ENCODE peak calls at places on chromosome 1, in ten cellular contexts. C is upper lobe of right lung; P is heart left ventricle; Z is heart right ventricle; X is CD8-positive, alpha-beta memory T cell; E is mesenchymal stem cell; A is lower lobe of right lung; W is astrocyte; H is PC-9; K is DND-41. Q is an unnamed sample.
A peak's percentile ranks its signal among the peaks of the same experiment; 100 is the strongest.

GRCh38 chr1:216200941-216201340 is 222.3 kb downstream of the USH2A start:
- DNase-seq in C (no peak), P (no peak), Z (no peak), X (no peak), E (no peak), A (no peak), W (no peak), H (no peak), K (no peak), Q (no peak)

GRCh38 chr1:60923287-60924110 is 158.9 kb upstream of the NFIA start:
- DNase-seq in C (no peak), P (no peak), Z (no peak), X (no peak), E (no peak), A (no peak), W (no peak), H (no peak), K (no peak), Q (no peak)

GRCh38 chr1:218281285-218281684 is 3.8 kb upstream of the RRP15 start:
- DNase-seq in C (no peak), P (no peak), Z (no peak), X (no peak), E (no peak), A (no peak), W (no peak), H (no peak), K (no peak), Q (no peak)

GRCh38 chr1:86645866-86646647 is 58.3 kb upstream of the SH3GLB1 start:
- DNase-seq in C (no peak), P (no peak), Z (no peak), X (no peak), E (no peak), A (no peak), W (no peak), H (no peak), K (no peak), Q (no peak)

GRCh38 chr1:111127923-111128643 is 11.8 kb downstream of the DRAM2 start:
- DNase-seq in C (no peak), P (no peak), Z (no peak), X (no peak), E (no peak), A (no peak), W (no peak), H (no peak), K (no peak), Q (no peak)

GRCh38 chr1:232950919-232951579 is 638 bp downstream of the NTPCR start:
- DNase-seq in C (no peak), P (no peak), Z (no peak), X (peak; percentile 13), E (peak; percentile 65), A (no peak), W (peak; percentile 60), H (peak; percentile 32), K (peak; percentile 37), Q (peak; percentile 39)

GRCh38 chr1:116880952-116881351 is 28.8 kb upstream of the PTGFRN start:
- DNase-seq in C (no peak), P (peak; percentile 61), Z (no peak), X (no peak), E (no peak), A (no peak), W (peak; percentile 29), H (peak; percentile 21), K (no peak), Q (no peak)

GRCh38 chr1:232579958-232580705 is 49.8 kb downstream of the SIPA1L2 start:
- DNase-seq in C (no peak), P (no peak), Z (no peak), X (no peak), E (no peak), A (no peak), W (peak; percentile 16), H (no peak), K (no peak), Q (no peak)

GRCh38 chr1:91732291-91732953 is 153.5 kb downstream of the TGFBR3 start:
- DNase-seq in C (no peak), P (no peak), Z (no peak), X (no peak), E (peak; percentile 80), A (no peak), W (peak; percentile 88), H (peak; percentile 100), K (no peak), Q (no peak)

GRCh38 chr1:74505133-74505532 is 7.3 kb downstream of the LRRC53 start:
- DNase-seq in C (no peak), P (no peak), Z (peak; percentile 22), X (no peak), E (peak; percentile 6), A (no peak), W (no peak), H (no peak), K (no peak), Q (peak; percentile 12)

GRCh38 chr1:210232524-210233215 is at the start of gene SERTAD4:
- DNase-seq in C (peak; percentile 68), P (peak; percentile 76), Z (no peak), X (no peak), E (peak; percentile 60), A (peak; percentile 55), W (peak; percentile 32), H (peak; percentile 86), K (no peak), Q (peak; percentile 18)

GRCh38 chr1:96999191-96999590 is 277.6 kb downstream of the PTBP2 start:
- DNase-seq in C (no peak), P (no peak), Z (no peak), X (no peak), E (no peak), A (no peak), W (peak; percentile 59), H (peak; percentile 16), K (no peak), Q (no peak)

GRCh38 chr1:88490676-88491075 is 193.4 kb upstream of the PKN2 start:
- DNase-seq in C (no peak), P (no peak), Z (no peak), X (no peak), E (no peak), A (no peak), W (no peak), H (no peak), K (no peak), Q (no peak)

GRCh38 chr1:88488277-88488676 is 195.8 kb upstream of the PKN2 start:
- DNase-seq in C (no peak), P (no peak), Z (no peak), X (no peak), E (no peak), A (no peak), W (no peak), H (no peak), K (no peak), Q (no peak)

DNA sequence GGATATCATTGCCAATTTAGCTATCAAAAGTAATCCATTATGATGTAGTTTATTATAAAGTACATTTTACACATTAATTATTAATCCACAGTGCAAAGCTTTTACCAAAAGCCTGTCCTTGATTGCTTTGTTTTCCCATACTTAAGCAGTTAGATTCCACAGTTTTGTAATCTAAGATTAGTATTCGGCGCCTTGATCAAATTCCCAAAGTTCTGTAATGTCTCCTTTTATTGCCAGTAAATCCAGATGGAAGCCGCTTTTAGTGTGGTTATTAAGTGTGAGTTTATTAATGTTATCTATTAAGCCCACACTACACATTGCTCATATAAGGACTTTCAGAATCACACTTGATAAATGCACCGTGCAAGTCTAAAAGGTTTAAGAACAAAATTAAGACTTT is 199.2 kb upstream of the PKN2 start:
- DNase-seq in C (no peak), P (no peak), Z (no peak), X (no peak), E (no peak), A (no peak), W (no peak), H (no peak), K (no peak), Q (no peak)
- H3K36me3 ChIP-seq in C (no peaks in the 10 kb centered on the region), P (no peaks in the 10 kb centered on the region), Z (no peaks in the 10 kb centered on the region), X (no peaks in the 10 kb centered on the region), E (no peaks in the 10 kb centered on the region), A (no peaks in the 10 kb centered on the region), W (no peaks in the 10 kb centered on the region), H (no peaks in the 10 kb centered on the region), K (no peaks in the 10 kb centered on the region), Q (no peaks in the 10 kb centered on the region)

GRCh38 chr1:208203127-208203847 is 40.9 kb downstream of the PLXNA2 start:
- DNase-seq in C (peak; percentile 77), P (peak; percentile 73), Z (peak; percentile 71), X (no peak), E (peak; percentile 70), A (peak; percentile 68), W (peak; percentile 84), H (peak; percentile 93), K (no peak), Q (no peak)

GRCh38 chr1:208198271-208198670 is 45.9 kb downstream of the PLXNA2 start:
- DNase-seq in C (no peak), P (no peak), Z (no peak), X (no peak), E (no peak), A (no peak), W (no peak), H (no peak), K (no peak), Q (no peak)

GRCh38 chr1:208201241-208201640 is 42.9 kb downstream of the PLXNA2 start:
- DNase-seq in C (no peak), P (no peak), Z (peak; percentile 72), X (no peak), E (peak; percentile 93), A (no peak), W (peak; percentile 99), H (peak; percentile 91), K (no peak), Q (no peak)

GRCh38 chr1:208202333-208202987 is 41.7 kb downstream of the PLXNA2 start:
- DNase-seq in C (no peak), P (no peak), Z (no peak), X (no peak), E (no peak), A (no peak), W (no peak), H (no peak), K (no peak), Q (no peak)

DNA sequence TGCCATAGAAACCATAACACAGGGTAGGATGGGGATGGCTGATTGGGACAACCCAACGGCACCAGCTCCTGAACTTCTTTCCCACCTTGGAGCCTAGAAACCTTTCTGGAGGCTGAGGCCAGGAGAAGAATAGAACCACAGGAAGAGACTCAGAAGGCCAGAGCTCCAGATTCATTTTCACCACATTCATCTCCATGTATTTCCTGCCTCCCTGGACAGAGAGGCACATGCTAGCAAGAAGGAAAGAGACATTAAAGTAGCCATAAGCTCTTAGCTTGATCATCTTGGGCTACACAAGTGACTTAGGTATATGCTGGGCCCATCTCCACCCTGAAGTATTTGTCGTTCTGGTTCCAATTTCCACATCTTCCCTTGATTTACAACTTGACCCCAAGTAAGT is 44.1 kb downstream of the PLXNA2 start:
- DNase-seq in C (no peak), P (no peak), Z (no peak), X (no peak), E (no peak), A (no peak), W (no peak), H (no peak), K (no peak), Q (no peak)
- H3K4me1 ChIP-seq in C (peaks cover 44% of the 10 kb centered on the region), P (peaks cover 27% of the 10 kb centered on the region), Z (peaks cover 51% of the 10 kb centered on the region), X (no peaks in the 10 kb centered on the region), E (peaks cover 13% of the 10 kb centered on the region), A (peaks cover 46% of the 10 kb centered on the region), W (peaks cover 39% of the 10 kb centered on the region), H (peaks cover 52% of the 10 kb centered on the region), K (no peaks in the 10 kb centered on the region), Q (no peaks in the 10 kb centered on the region)

GRCh38 chr1:156870734-156871133 is 10.1 kb downstream of the NTRK1 start:
- DNase-seq in C (no peak), P (no peak), Z (no peak), X (no peak), E (peak; percentile 60), A (no peak), W (peak; percentile 85), H (peak; percentile 83), K (no peak), Q (no peak)
- H3K4me3 ChIP-seq in C (no peak overlapping the region), P (no peak overlapping the region), Z (no peak overlapping the region), X (no peak overlapping the region), E (peak overlapping the region; percentile 65), A (no peak overlapping the region), W (peak overlapping the region; percentile 61), H (peak overlapping the region; percentile 36), K (no peak overlapping the region), Q (no peak overlapping the region)

GRCh38 chr1:68046885-68047658 is 3.4 kb downstream of the DIRAS3 start:
- DNase-seq in C (no peak), P (no peak), Z (no peak), X (no peak), E (no peak), A (no peak), W (peak; percentile 2), H (no peak), K (no peak), Q (no peak)
- H3K36me3 ChIP-seq in C (no peaks in the 10 kb centered on the region), P (no peaks in the 10 kb centered on the region), Z (no peaks in the 10 kb centered on the region), X (no peaks in the 10 kb centered on the region), E (peaks cover 6% of the 10 kb centered on the region), A (no peaks in the 10 kb centered on the region), W (no peaks in the 10 kb centered on the region), H (no peaks in the 10 kb centered on the region), K (no peaks in the 10 kb centered on the region), Q (no peaks in the 10 kb centered on the region)